ENCODE peak calls at places on chromosomes 7 and 10, in five cellular contexts. A is HepG2, B is suprapubic skin, Y is transverse colon, F is H1. J is an unnamed sample.

GRCh38 chr7:5695037-5695708 is 86.3 kb downstream of the RNF216 start:
- DNase-seq in F (no peak), B (no peak), A (no peak), Y (peak; percentile 53), J (no peak)

GRCh38 chr10:53765311-53765710 is 992.7 kb upstream of the MBL2 start:
- DNase-seq in A (no peak), Y (no peak), F (no peak), B (no peak), J (no peak)

GRCh38 chr10:78604721-78605120 is 464.0 kb upstream of the ZMIZ1 start:
- DNase-seq in F (no peak), A (no peak), Y (no peak), B (no peak), J (no peak)

GRCh38 chr10:18005781-18006456 is 54.2 kb downstream of the SLC39A12 start:
- DNase-seq in B (no peak), Y (no peak), A (no peak), F (no peak), J (no peak)

GRCh38 chr10:48701941-48702340 is 17.3 kb downstream of the WDFY4 start:
- DNase-seq in Y (no peak), F (no peak), B (no peak), A (no peak), J (no peak)

GRCh38 chr7:91772100-91772794 is 108.3 kb downstream of the MTERF1 start:
- DNase-seq in A (no peak), F (no peak), Y (peak; percentile 42), B (no peak), J (no peak)

GRCh38 chr10:15046626-15047025 is 2.9 kb downstream of the OLAH start:
- DNase-seq in Y (no peak), A (no peak), B (no peak), F (no peak), J (no peak)

GRCh38 chr7:2668401-2668800 is 19.6 kb upstream of the AMZ1 start:
- DNase-seq in A (no peak), F (no peak), Y (no peak), B (no peak), J (no peak)

GRCh38 chr7:100799037-100799896 is 28.1 kb downstream of the EPHB4 start:
- DNase-seq in A (peak; percentile 52), B (peak; percentile 76), F (peak; percentile 83), Y (peak; percentile 73), J (peak; percentile 93)

GRCh38 chr7:82376739-82377138 is 66.8 kb downstream of the CACNA2D1 start:
- DNase-seq in F (no peak), Y (no peak), B (no peak), A (no peak), J (no peak)

GRCh38 chr10:26391701-26392695 is 46.1 kb upstream of the APBB1IP start:
- DNase-seq in B (no peak), A (no peak), Y (no peak), F (peak; percentile 59), J (no peak)

GRCh38 chr7:112898432-112899290 is 108.5 kb upstream of the TMEM168 start:
- DNase-seq in Y (peak; percentile 63), B (no peak), A (peak; percentile 79), F (peak; percentile 62), J (no peak)

GRCh38 chr7:40802497-40802896 is 667.7 kb downstream of the SUGCT start:
- DNase-seq in A (no peak), Y (no peak), F (no peak), B (no peak), J (no peak)

GRCh38 chr10:14648042-14648765 is 126.5 kb downstream of the FAM107B start:
- DNase-seq in Y (peak; percentile 73), A (no peak), F (no peak), B (no peak), J (no peak)

GRCh38 chr7:16399265-16399801 is 22.0 kb downstream of the CRPPA start:
- DNase-seq in F (no peak), B (no peak), Y (no peak), A (no peak), J (no peak)

GRCh38 chr10:108545921-108546320 is 1377.4 kb downstream of the XPNPEP1 start:
- DNase-seq in F (no peak), A (no peak), B (no peak), Y (no peak), J (no peak)

GRCh38 chr10:14184841-14185500 is 145.8 kb downstream of the FRMD4A start:
- DNase-seq in F (no peak), Y (peak; percentile 31), B (no peak), A (peak; percentile 94), J (no peak)

GRCh38 chr10:69088471-69088769 is 517 bp downstream of the SRGN start:
- DNase-seq in A (no peak), Y (no peak), B (no peak), F (no peak), J (no peak)

GRCh38 chr7:2660359-2661095 is 27.5 kb upstream of the AMZ1 start:
- DNase-seq in B (peak; percentile 69), A (no peak), Y (no peak), F (peak; percentile 71), J (no peak)

GRCh38 chr7:69232445-69233376 is 365.6 kb upstream of the AUTS2 start:
- DNase-seq in A (no peak), B (no peak), F (peak; percentile 68), Y (no peak), J (no peak)

DNA sequence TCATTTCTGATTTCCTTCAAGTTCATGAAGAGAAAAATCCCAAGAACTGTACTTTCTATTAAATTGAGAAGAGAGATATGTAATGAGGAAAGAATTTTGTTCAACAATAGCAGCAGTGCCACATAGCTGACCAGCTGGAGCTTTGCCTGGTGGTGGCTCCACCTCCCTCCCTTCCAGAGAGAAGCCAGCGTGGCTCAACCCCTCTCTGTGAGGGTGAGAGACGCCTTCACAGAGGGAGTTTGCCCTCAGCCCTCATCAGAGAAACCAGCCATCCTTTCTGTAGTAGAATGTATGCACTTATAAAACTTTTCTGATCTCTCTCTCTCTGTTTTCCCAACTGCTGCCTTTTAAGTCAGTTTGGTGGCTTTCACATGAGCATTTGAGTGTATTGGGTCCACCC is 20.5 kb upstream of the COL1A2 start:
- DNase-seq in F (no peak), A (no peak), B (peak; percentile 87), Y (peak; percentile 61), J (no peak)
- TF ChIP-seq EP300 in F (no peak), A (no peak), B (no peak), Y (no peak), J (no peak)

DNA sequence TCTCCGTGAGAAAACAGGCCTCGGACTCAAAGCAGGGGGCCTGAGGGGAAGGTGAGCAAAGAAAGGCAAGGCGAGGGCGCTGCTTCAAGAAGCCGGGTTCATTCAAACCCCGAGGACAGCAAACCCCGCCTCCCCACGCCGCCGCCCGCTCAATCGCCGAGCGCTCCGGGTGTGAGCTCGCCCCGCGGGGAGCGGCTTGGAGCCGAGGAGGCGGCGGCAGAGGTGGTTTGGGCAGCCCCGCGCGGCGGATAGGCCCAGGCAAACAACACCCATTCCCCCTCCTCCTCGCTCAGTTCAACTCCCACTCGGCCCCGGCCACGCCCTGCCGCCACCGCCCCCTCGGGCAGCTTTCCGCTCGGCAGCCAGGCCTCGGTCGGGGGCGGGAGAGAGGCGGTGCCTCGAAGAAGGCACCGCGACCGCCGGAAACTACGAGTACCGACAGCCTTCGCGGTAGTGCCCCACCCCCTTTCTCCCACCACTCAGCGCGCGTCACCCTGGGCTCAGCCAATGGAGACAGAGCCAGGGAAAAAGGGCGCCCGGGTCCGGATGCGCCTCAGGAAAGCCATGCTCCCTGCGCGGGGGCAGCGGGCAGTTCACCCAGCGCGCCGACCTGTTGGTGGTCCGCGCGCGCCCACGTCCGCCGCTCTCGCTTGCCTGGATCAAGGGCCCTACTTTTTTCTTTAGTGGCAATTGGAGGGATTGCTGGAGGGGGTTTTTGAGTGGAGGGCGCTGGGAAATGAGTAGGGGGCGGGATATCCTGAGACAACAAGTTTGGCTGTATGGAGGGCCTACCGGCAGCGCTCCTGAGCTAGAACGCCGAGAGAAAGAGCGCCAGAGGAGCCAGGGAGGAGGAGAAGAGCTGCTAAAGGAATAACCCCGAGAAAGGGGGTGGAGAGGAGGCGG is 674 bp upstream of the SP4 start:
- DNase-seq in A (peak; percentile 94), B (peak; percentile 99), Y (peak; percentile 99), F (peak; percentile 96), J (peak; percentile 99)
- TF ChIP-seq POLR2AphosphoS5 in A (peak; percentile 67), B (peak; percentile 45), Y (peak; percentile 61), F (peak; percentile 68), J (peak; percentile 60)

GRCh38 chr10:33334839-33335549 is 527 bp upstream of the NRP1 start:
- DNase-seq in Y (peak; percentile 66), A (peak; percentile 36), F (peak; percentile 82), B (peak; percentile 86), J (no peak)
- TF ChIP-seq EP300 in Y (no peak), A (no peak), F (no peak), B (no peak), J (no peak)

GRCh38 chr10:73075829-73076228 is 20.8 kb downstream of the P4HA1 start:
- DNase-seq in B (no peak), F (no peak), Y (no peak), A (no peak), J (no peak)

GRCh38 chr10:73076361-73077183 is 20.1 kb downstream of the P4HA1 start:
- DNase-seq in A (no peak), F (no peak), Y (peak; percentile 41), B (no peak), J (no peak)

DNA sequence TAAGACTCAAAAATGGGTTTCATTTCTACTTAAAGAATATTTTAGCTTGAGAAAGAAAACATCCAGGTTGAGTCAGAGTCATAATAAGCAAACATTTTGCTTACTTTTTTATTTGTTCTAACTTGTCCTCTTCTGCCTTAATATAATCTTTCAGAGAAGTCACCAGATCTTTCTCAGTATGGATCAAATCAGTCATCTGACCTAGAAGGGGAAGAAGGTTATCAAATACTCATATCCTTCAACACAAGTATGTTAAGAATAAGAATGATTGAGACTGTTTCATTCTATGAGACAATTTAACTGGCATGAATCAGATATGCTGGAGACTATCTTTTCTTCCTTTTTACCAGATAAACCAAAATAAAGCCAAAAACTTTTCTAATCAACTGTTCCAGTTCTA is 23.0 kb downstream of the P4HA1 start:
- DNase-seq in B (no peak), Y (no peak), F (no peak), A (no peak), J (no peak)
- TF ChIP-seq POLR2AphosphoS5 in B (no peak), Y (no peak), F (no peak), A (no peak), J (no peak)

GRCh38 chr7:107108951-107109350 is 59.9 kb upstream of the HBP1 start:
- DNase-seq in F (no peak), B (no peak), A (no peak), Y (no peak), J (no peak)

GRCh38 chr7:107113866-107114265 is 54.9 kb upstream of the HBP1 start:
- DNase-seq in A (no peak), F (no peak), Y (no peak), B (no peak), J (no peak)

GRCh38 chr7:107111196-107111595 is 57.6 kb upstream of the HBP1 start:
- DNase-seq in Y (no peak), A (no peak), F (no peak), B (no peak), J (no peak)

GRCh38 chr7:107105591-107106245 is 61.2 kb downstream of the PRKAR2B start:
- DNase-seq in F (no peak), B (no peak), Y (no peak), A (no peak), J (no peak)

DNA sequence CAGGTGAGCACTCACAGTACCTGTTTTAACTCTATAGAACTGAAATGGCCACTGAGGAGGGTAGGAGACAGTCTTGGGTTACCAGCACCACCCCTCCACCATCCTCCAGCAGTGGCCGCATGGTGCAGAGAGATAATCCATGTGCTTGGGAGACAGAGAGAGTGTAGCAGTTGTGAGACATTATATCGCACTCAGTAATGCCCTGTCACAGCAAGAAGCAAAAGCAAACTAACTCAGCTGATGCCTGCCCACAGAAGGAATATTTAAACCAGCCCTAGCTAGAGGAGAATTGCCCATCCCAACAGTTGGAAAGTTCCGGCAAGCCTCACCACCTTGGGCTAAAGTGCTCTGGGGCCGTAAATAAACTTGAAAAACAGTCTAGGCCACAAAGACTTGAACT is 58.8 kb upstream of the HBP1 start:
- DNase-seq in A (no peak), Y (no peak), B (no peak), F (no peak), J (no peak)
- TF ChIP-seq EP300 in A (no peak), Y (no peak), B (no peak), F (no peak), J (no peak)

J was measured in esophagus muscularis mucosa.